ENCODE peak calls at places on chromosomes 3 and 15, in four cellular contexts. W is HepG2, L is H1, Z is GM12878. T is an unnamed sample.

GRCh38 chr3:177358085-177358967 is 161.0 kb upstream of the TBL1XR1 start:
- DNase-seq in W (peak), L (no peak), Z (peak), T (no peak)

GRCh38 chr15:84586641-84587160 is 14.1 kb upstream of the ZSCAN2 start:
- DNase-seq in L (no peak), W (no peak), Z (no peak), T (no peak)

GRCh38 chr3:51977449-51978142 is 2.7 kb downstream of the ABHD14A start:
- DNase-seq in W (no peak), Z (no peak), L (no peak), T (no peak)

GRCh38 chr3:16311960-16312451 is 47.0 kb downstream of the OXNAD1 start:
- DNase-seq in W (no peak), Z (no peak), L (no peak), T (no peak)

GRCh38 chr3:142586803-142587406 is 8.4 kb upstream of the ATR start:
- DNase-seq in L (no peak), W (peak), Z (no peak), T (peak)

GRCh38 chr3:198088421-198088955 is 128.5 kb downstream of the LMLN start:
- DNase-seq in W (no peak), Z (no peak), L (no peak), T (no peak)

GRCh38 chr3:184240384-184241140 is 8.2 kb downstream of the ALG3 start:
- DNase-seq in Z (no peak), W (no peak), L (no peak), T (no peak)

GRCh38 chr15:28107111-28107893 is 8.2 kb upstream of the OCA2 start:
- DNase-seq in L (no peak), Z (no peak), W (no peak), T (no peak)

GRCh38 chr3:46228259-46229222 is 13.7 kb upstream of the CCR3 start:
- DNase-seq in L (no peak), Z (no peak), W (no peak), T (no peak)

GRCh38 chr3:44323341-44323955 is 15.1 kb upstream of the TCAIM start:
- DNase-seq in L (no peak), W (peak), Z (no peak), T (peak)

GRCh38 chr3:30606301-30607031 is at the start of gene TGFBR2:
- DNase-seq in Z (peak), W (peak), L (peak), T (peak)

GRCh38 chr3:30607032-30607833 is 832 bp downstream of the TGFBR2 start:
- DNase-seq in Z (no peak), L (no peak), W (no peak), T (peak)

GRCh38 chr3:30604566-30604965 is 1.8 kb upstream of the TGFBR2 start:
- DNase-seq in W (no peak), L (no peak), Z (no peak), T (no peak)

GRCh38 chr3:30605005-30605404 is 1.4 kb upstream of the TGFBR2 start:
- DNase-seq in W (no peak), Z (no peak), L (no peak), T (no peak)

DNA sequence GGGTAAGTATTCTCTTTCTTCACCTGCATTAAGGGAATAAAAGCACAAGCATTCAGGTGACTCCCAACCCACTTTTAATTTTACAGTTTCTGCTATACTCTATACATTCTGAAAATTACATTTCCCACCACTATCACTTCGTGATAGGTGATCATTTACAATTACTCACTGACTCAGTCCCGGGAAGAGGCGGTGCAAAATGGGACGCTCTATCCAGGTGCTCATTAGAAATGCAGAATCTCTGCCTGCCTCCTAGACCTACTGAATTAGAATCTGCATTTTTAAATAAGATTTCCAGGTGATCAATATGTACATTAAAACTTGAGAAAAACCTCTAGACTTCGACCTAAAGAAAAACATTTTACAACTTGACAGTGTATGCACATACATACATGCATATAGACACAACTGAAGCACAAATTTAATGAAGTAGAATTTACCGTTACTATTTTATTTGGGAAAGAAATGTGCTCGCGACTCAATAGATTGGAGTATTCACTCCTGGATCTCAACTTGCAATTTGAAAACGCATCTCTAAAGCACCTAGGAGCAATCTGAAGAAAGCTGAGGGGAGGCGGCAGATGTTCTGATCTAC is 598 bp upstream of the TGFBR2 start:
- DNase-seq in L (no peak), W (no peak), Z (no peak), T (no peak)
- H3K4me3 ChIP-seq in L (peak), W (peak), Z (no peak), T (peak)

DNA sequence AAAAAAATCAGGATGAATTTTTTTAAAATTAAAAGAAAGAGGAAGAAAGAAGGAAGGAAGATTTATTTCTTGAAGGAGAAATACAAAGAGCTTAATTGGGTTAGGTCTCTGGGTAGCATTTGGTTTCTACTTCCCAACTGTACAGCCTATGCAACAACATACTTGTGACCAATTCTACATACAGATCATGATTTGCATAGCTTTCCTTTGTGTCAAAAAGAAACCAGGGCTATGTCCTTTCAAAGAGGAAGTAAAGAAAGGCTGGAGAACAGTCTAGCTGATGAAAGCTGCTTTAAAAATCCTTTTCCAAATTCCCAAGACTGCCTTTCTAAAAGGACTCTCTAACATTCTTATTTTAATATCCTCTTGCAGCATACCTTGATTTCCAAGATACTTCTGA is 6.1 kb upstream of the HGD start:
- DNase-seq in Z (peak), L (no peak), W (no peak), T (no peak)
- TF ChIP-seq ZNF274 in Z (no peak), L (no peak), W (no peak), T (no peak)

GRCh38 chr3:174215426-174215825 is 643.7 kb upstream of the NAALADL2 start:
- DNase-seq in W (no peak), L (no peak), Z (no peak), T (no peak)
- TF ChIP-seq SUZ12 in W (no peak), L (no peak), Z (no peak), T (no peak)

DNA sequence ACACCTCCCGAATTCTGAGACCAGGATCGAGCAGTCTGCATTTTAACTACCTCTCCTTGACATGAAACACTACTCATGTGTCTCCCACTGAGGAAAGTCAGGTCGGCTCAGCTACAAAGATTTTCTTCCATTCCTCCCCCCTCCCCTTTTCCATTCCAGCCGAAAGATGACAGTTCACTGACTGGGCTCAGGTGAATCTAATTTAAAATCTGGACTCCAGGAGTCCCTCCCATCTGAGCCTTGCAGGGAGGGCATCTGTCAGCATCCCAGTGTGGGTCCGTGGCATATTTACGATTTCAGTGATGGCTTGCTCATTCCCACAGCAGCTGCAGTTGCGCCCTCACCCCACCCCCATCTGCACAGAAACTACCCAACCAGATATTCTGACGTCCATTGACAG is 153.8 kb upstream of the ARRDC4 start:
- DNase-seq in L (no peak), Z (no peak), W (no peak), T (no peak)
- H3K4me3 ChIP-seq in L (no peak), Z (no peak), W (no peak), T (no peak)

GRCh38 chr3:190229632-190230424 is 92.4 kb downstream of the CLDN1 start:
- DNase-seq in Z (no peak), L (no peak), W (peak), T (no peak)
- TF ChIP-seq ZNF274 in Z (no peak), L (no peak), W (no peak), T (no peak)

GRCh38 chr3:64295594-64295993 is 70.3 kb upstream of the PRICKLE2 start:
- DNase-seq in L (no peak), Z (no peak), W (no peak), T (no peak)
- TF ChIP-seq SUZ12 in L (no peak), Z (no peak), W (no peak), T (no peak)

GRCh38 chr3:186361246-186361611 is 805 bp downstream of the DGKG start:
- DNase-seq in Z (no peak), L (no peak), W (no peak), T (no peak)

GRCh38 chr3:186360779-186361178 is 1.3 kb downstream of the DGKG start:
- DNase-seq in Z (no peak), L (no peak), W (no peak), T (no peak)

GRCh38 chr3:186362409-186362757 is 349 bp upstream of the DGKG start:
- DNase-seq in W (peak), L (no peak), Z (no peak), T (no peak)

GRCh38 chr3:186362988-186363387 is 954 bp upstream of the DGKG start:
- DNase-seq in L (no peak), W (no peak), Z (no peak), T (no peak)

DNA sequence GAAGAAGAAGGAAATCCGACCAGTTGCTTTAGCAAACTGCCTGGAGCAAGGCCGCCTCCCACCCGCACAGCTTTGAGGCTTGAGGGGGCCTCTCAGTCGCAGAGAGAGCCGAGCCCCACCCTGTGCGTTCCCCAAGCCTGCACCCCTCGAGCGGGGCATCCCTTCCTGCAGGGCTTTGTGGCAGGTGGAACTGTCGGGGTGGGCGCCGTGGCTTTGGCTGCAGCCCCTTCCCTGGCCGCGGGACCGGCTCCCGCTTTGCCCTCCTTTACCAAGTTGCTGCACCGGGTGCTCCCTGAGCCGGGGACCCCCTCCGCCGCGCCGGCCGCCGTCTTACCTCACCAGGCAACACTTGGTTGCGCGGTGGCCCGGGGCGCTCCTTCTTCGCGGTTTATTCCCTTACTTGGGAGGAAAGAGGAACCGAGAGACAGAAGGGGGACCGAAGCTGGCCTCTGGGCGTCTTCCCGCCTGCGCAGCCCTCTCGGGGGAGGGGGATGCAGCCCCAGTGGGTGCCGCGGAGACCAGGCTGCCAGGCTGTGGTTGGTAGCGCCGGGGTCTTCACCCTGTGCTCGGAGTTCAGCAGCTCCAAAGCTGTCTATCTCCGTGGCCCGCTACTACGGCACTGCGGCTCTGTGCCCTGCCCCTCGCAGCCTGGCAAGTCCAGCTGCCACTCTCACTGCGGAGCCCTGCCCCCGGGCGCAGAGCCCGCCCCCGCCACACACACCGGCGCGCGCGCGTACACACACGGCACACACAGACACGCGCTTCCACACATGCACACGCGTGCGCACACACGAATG is at the start of gene DGKG:
- DNase-seq in L (no peak), Z (no peak), W (no peak), T (no peak)
- H3K4me3 ChIP-seq in L (peak), Z (peak), W (peak), T (peak)

GRCh38 chr3:194483850-194484249 is 3.0 kb downstream of the ATP13A3 start:
- DNase-seq in Z (no peak), L (no peak), W (no peak), T (no peak)

GRCh38 chr3:194485471-194485875 is 1.3 kb downstream of the ATP13A3 start:
- DNase-seq in Z (no peak), L (no peak), W (no peak), T (no peak)

GRCh38 chr3:194486540-194487288 is at the start of gene ATP13A3:
- DNase-seq in W (peak), Z (no peak), L (peak), T (peak)

GRCh38 chr3:194485876-194486539 is 794 bp downstream of the ATP13A3 start:
- DNase-seq in L (no peak), W (no peak), Z (no peak), T (no peak)

DNA sequence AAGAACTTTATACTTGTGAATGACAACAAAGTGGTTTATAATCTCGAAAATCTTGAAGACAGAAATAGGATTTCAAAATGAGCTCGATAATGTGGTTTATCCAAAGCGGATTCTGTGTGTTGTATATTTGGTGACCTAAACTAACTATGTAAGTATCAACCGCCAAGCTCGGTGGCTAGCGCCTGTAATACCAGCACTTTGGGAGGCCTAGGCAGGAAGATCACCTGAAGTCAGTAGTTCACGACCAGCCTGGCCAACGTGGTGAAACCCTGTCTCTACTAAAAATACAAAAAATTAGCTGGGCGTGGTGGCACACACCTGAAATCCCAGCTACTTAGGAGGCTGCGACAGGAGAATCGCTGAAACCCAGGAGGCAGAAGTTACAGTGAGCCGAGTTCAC is 2.2 kb downstream of the ATP13A3 start:
- DNase-seq in Z (no peak), W (no peak), L (no peak), T (no peak)
- TF ChIP-seq ZNF274 in Z (no peak), W (no peak), L (no peak), T (no peak)

GRCh38 chr15:68614621-68615035 is 35.8 kb downstream of the CORO2B start:
- DNase-seq in Z (no peak), L (peak), W (no peak), T (peak)

GRCh38 chr15:68615301-68615700 is 36.5 kb downstream of the CORO2B start:
- DNase-seq in W (no peak), Z (no peak), L (no peak), T (no peak)

GRCh38 chr15:68612533-68612932 is 33.7 kb downstream of the CORO2B start:
- DNase-seq in Z (no peak), L (no peak), W (no peak), T (no peak)

GRCh38 chr15:68610825-68611224 is 32.0 kb downstream of the CORO2B start:
- DNase-seq in Z (no peak), L (no peak), W (no peak), T (no peak)

GRCh38 chr15:68612979-68613740 is 34.4 kb downstream of the CORO2B start:
- DNase-seq in Z (no peak), L (no peak), W (no peak), T (no peak)
- TF ChIP-seq SUZ12 in Z (no peak), L (no peak), W (no peak), T (no peak)

GRCh38 chr15:38736686-38737085 is 172.1 kb upstream of the RASGRP1 start:
- DNase-seq in W (no peak), L (no peak), Z (no peak), T (no peak)
- H3K4me3 ChIP-seq in W (no peak), L (no peak), Z (no peak), T (no peak)

T was measured in NT2/D1.